ENCODE peak calls at places on chromosomes 11 and 22, in nine cellular contexts. One of them, this sample, is unnamed.
A peak's percentile ranks its signal among the peaks of the same experiment; 100 is the strongest.

GRCh38 chr22:27990451-27990840 is 71.4 kb upstream of the PITPNB start:
- DNase-seq in heart right ventricle: no peak
- DNase-seq in left lung: no peak
- DNase-seq in keratinocyte: no peak
- DNase-seq in tibial nerve: no peak
- DNase-seq in naive thymus-derived CD4-positive, alpha-beta T cell: no peak
- DNase-seq in pancreas: no peak
- DNase-seq in IMR-90: no peak
- DNase-seq in adrenal gland: no peak
- DNase-seq in this sample: peak; percentile 27

GRCh38 chr11:295351-296205 is 3.7 kb downstream of the IFITM5 start:
- DNase-seq in heart right ventricle: peak; percentile 8
- DNase-seq in IMR-90: no peak
- DNase-seq in adrenal gland: no peak
- DNase-seq in tibial nerve: no peak
- DNase-seq in pancreas: peak; percentile 11
- DNase-seq in left lung: peak; percentile 64
- DNase-seq in naive thymus-derived CD4-positive, alpha-beta T cell: no peak
- DNase-seq in keratinocyte: no peak
- DNase-seq in this sample: peak; percentile 43

GRCh38 chr11:57294225-57295131 is 30.3 kb downstream of the TNKS1BP1 start:
- DNase-seq in pancreas: peak; percentile 47
- DNase-seq in IMR-90: peak; percentile 52
- DNase-seq in keratinocyte: no peak
- DNase-seq in tibial nerve: no peak
- DNase-seq in left lung: peak; percentile 52
- DNase-seq in adrenal gland: no peak
- DNase-seq in heart right ventricle: no peak
- DNase-seq in naive thymus-derived CD4-positive, alpha-beta T cell: no peak
- DNase-seq in this sample: no peak

GRCh38 chr11:94926698-94927237 is 46.6 kb downstream of the CWC15 start:
- DNase-seq in naive thymus-derived CD4-positive, alpha-beta T cell: no peak
- DNase-seq in keratinocyte: no peak
- DNase-seq in left lung: no peak
- DNase-seq in tibial nerve: peak; percentile 65
- DNase-seq in heart right ventricle: peak; percentile 84
- DNase-seq in IMR-90: peak; percentile 94
- DNase-seq in adrenal gland: peak; percentile 82
- DNase-seq in pancreas: peak; percentile 37
- DNase-seq in this sample: peak; percentile 73

GRCh38 chr11:21374381-21374780 is 705.0 kb downstream of the NELL1 start:
- DNase-seq in left lung: no peak
- DNase-seq in tibial nerve: no peak
- DNase-seq in IMR-90: no peak
- DNase-seq in pancreas: no peak
- DNase-seq in naive thymus-derived CD4-positive, alpha-beta T cell: no peak
- DNase-seq in adrenal gland: no peak
- DNase-seq in heart right ventricle: no peak
- DNase-seq in keratinocyte: no peak
- DNase-seq in this sample: no peak

GRCh38 chr11:83948205-83948604 is 662.0 kb upstream of the CCDC90B start:
- DNase-seq in naive thymus-derived CD4-positive, alpha-beta T cell: no peak
- DNase-seq in left lung: no peak
- DNase-seq in heart right ventricle: no peak
- DNase-seq in tibial nerve: no peak
- DNase-seq in pancreas: no peak
- DNase-seq in adrenal gland: no peak
- DNase-seq in IMR-90: no peak
- DNase-seq in keratinocyte: no peak
- DNase-seq in this sample: no peak

GRCh38 chr22:48953103-48953720 is 874.5 kb downstream of the BRD1 start:
- DNase-seq in left lung: peak; percentile 41
- DNase-seq in IMR-90: no peak
- DNase-seq in adrenal gland: no peak
- DNase-seq in heart right ventricle: no peak
- DNase-seq in naive thymus-derived CD4-positive, alpha-beta T cell: no peak
- DNase-seq in tibial nerve: no peak
- DNase-seq in pancreas: no peak
- DNase-seq in keratinocyte: no peak
- DNase-seq in this sample: no peak

GRCh38 chr11:76615950-76616349 is 54.6 kb downstream of the LRRC32 start:
- DNase-seq in left lung: no peak
- DNase-seq in adrenal gland: peak; percentile 65
- DNase-seq in naive thymus-derived CD4-positive, alpha-beta T cell: no peak
- DNase-seq in pancreas: no peak
- DNase-seq in IMR-90: peak; percentile 38
- DNase-seq in tibial nerve: no peak
- DNase-seq in keratinocyte: peak; percentile 9
- DNase-seq in heart right ventricle: peak; percentile 82
- DNase-seq in this sample: no peak

GRCh38 chr11:44568706-44569473 is 3.4 kb downstream of the CD82 start:
- DNase-seq in pancreas: peak; percentile 22
- DNase-seq in naive thymus-derived CD4-positive, alpha-beta T cell: peak; percentile 46
- DNase-seq in left lung: peak; percentile 94
- DNase-seq in adrenal gland: peak; percentile 89
- DNase-seq in tibial nerve: peak; percentile 35
- DNase-seq in keratinocyte: no peak
- DNase-seq in heart right ventricle: peak; percentile 54
- DNase-seq in IMR-90: peak; percentile 98
- DNase-seq in this sample: peak; percentile 87

GRCh38 chr22:31179345-31179744 is 19.4 kb downstream of the RNF185 start:
- DNase-seq in IMR-90: peak; percentile 23
- DNase-seq in heart right ventricle: no peak
- DNase-seq in adrenal gland: no peak
- DNase-seq in left lung: no peak
- DNase-seq in pancreas: no peak
- DNase-seq in keratinocyte: no peak
- DNase-seq in naive thymus-derived CD4-positive, alpha-beta T cell: no peak
- DNase-seq in tibial nerve: no peak
- DNase-seq in this sample: no peak

GRCh38 chr11:72657356-72657755 is 16.9 kb downstream of the PDE2A start:
- DNase-seq in heart right ventricle: no peak
- DNase-seq in keratinocyte: no peak
- DNase-seq in IMR-90: no peak
- DNase-seq in pancreas: no peak
- DNase-seq in left lung: no peak
- DNase-seq in naive thymus-derived CD4-positive, alpha-beta T cell: no peak
- DNase-seq in tibial nerve: no peak
- DNase-seq in adrenal gland: no peak
- DNase-seq in this sample: no peak

GRCh38 chr11:1777737-1778136 is 14.0 kb upstream of the CTSD start:
- DNase-seq in keratinocyte: no peak
- DNase-seq in adrenal gland: peak; percentile 17
- DNase-seq in left lung: no peak
- DNase-seq in pancreas: no peak
- DNase-seq in tibial nerve: no peak
- DNase-seq in naive thymus-derived CD4-positive, alpha-beta T cell: no peak
- DNase-seq in heart right ventricle: no peak
- DNase-seq in IMR-90: no peak
- DNase-seq in this sample: no peak

GRCh38 chr22:22342697-22343602 is 98.4 kb downstream of the VPREB1 start:
- DNase-seq in naive thymus-derived CD4-positive, alpha-beta T cell: peak; percentile 42
- DNase-seq in keratinocyte: peak; percentile 66
- DNase-seq in tibial nerve: no peak
- DNase-seq in pancreas: peak; percentile 70
- DNase-seq in adrenal gland: peak; percentile 26
- DNase-seq in left lung: peak; percentile 89
- DNase-seq in IMR-90: no peak
- DNase-seq in heart right ventricle: peak; percentile 31
- DNase-seq in this sample: peak; percentile 68

GRCh38 chr11:87325490-87325872 is 287.7 kb downstream of the TMEM135 start:
- DNase-seq in adrenal gland: no peak
- DNase-seq in pancreas: no peak
- DNase-seq in heart right ventricle: no peak
- DNase-seq in naive thymus-derived CD4-positive, alpha-beta T cell: no peak
- DNase-seq in IMR-90: no peak
- DNase-seq in tibial nerve: no peak
- DNase-seq in keratinocyte: no peak
- DNase-seq in left lung: no peak
- DNase-seq in this sample: no peak

GRCh38 chr22:30150212-30150611 is 69.9 kb downstream of the HORMAD2 start:
- DNase-seq in heart right ventricle: no peak
- DNase-seq in keratinocyte: no peak
- DNase-seq in tibial nerve: no peak
- DNase-seq in pancreas: no peak
- DNase-seq in IMR-90: no peak
- DNase-seq in naive thymus-derived CD4-positive, alpha-beta T cell: no peak
- DNase-seq in left lung: no peak
- DNase-seq in adrenal gland: no peak
- DNase-seq in this sample: no peak

DNA sequence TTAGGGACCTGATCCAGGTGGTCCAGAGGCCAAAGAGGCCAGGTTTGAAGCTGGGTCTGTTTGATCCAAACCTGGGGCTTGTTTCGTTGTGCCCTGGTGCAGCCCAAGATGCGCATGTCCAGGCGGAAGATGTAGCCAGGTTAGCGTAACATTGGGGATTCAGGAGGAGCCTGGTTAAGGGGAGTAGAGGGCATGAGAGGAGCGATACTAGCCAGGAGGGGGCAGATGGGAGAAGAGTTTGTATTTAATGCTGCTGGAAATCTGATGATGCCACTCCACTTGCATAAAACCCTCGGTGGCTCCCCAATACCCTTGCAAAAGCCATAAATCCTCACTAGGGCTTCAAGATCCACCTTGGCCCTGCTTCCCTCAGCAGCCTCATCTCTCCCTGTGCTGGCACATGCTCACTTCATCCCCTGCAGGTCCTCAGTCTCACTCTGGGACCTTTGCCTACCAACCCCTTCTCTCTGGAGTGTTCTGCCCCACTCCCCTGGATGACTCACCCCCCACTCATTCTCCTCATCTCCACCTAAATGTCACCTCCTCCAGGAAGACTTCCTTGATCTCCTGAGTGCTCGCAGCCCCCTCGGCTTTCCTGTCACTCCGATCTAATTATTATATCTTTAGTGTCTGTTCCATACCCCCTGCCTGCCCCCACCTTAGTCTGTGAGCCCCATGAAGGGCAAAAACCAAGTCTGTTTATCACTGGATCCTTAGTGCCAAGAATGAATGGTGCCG is 95.9 kb downstream of the MIAT start:
- DNase-seq in IMR-90: no peak
- DNase-seq in pancreas: no peak
- DNase-seq in keratinocyte: no peak
- DNase-seq in tibial nerve: no peak
- DNase-seq in adrenal gland: no peak
- DNase-seq in left lung: no peak
- DNase-seq in naive thymus-derived CD4-positive, alpha-beta T cell: no peak
- DNase-seq in heart right ventricle: no peak
- DNase-seq in this sample: no peak
- H3K4me3 ChIP-seq in IMR-90: no peak overlapping the region
- H3K4me3 ChIP-seq in pancreas: no peak overlapping the region
- H3K4me3 ChIP-seq in keratinocyte: no peak overlapping the region
- H3K4me3 ChIP-seq in tibial nerve: no peak overlapping the region
- H3K4me3 ChIP-seq in adrenal gland: no peak overlapping the region
- H3K4me3 ChIP-seq in left lung: no peak overlapping the region
- H3K4me3 ChIP-seq in naive thymus-derived CD4-positive, alpha-beta T cell: no peak overlapping the region
- H3K4me3 ChIP-seq in heart right ventricle: no peak overlapping the region
- H3K4me3 ChIP-seq in this sample: no peak overlapping the region

GRCh38 chr11:12689029-12689755 is 15.0 kb downstream of the TEAD1 start:
- DNase-seq in keratinocyte: no peak
- DNase-seq in IMR-90: no peak
- DNase-seq in heart right ventricle: no peak
- DNase-seq in pancreas: no peak
- DNase-seq in adrenal gland: no peak
- DNase-seq in naive thymus-derived CD4-positive, alpha-beta T cell: no peak
- DNase-seq in left lung: no peak
- DNase-seq in tibial nerve: no peak
- DNase-seq in this sample: no peak

GRCh38 chr11:12686246-12687060 is 12.2 kb downstream of the TEAD1 start:
- DNase-seq in heart right ventricle: no peak
- DNase-seq in adrenal gland: no peak
- DNase-seq in keratinocyte: no peak
- DNase-seq in pancreas: no peak
- DNase-seq in left lung: no peak
- DNase-seq in tibial nerve: no peak
- DNase-seq in IMR-90: no peak
- DNase-seq in naive thymus-derived CD4-positive, alpha-beta T cell: no peak
- DNase-seq in this sample: no peak

GRCh38 chr11:12687740-12688139 is 13.5 kb downstream of the TEAD1 start:
- DNase-seq in pancreas: peak; percentile 33
- DNase-seq in heart right ventricle: no peak
- DNase-seq in adrenal gland: no peak
- DNase-seq in left lung: no peak
- DNase-seq in tibial nerve: no peak
- DNase-seq in keratinocyte: no peak
- DNase-seq in naive thymus-derived CD4-positive, alpha-beta T cell: no peak
- DNase-seq in IMR-90: no peak
- DNase-seq in this sample: no peak

GRCh38 chr11:12685229-12685628 is 11.0 kb downstream of the TEAD1 start:
- DNase-seq in pancreas: no peak
- DNase-seq in tibial nerve: no peak
- DNase-seq in IMR-90: no peak
- DNase-seq in adrenal gland: no peak
- DNase-seq in heart right ventricle: no peak
- DNase-seq in left lung: no peak
- DNase-seq in keratinocyte: no peak
- DNase-seq in naive thymus-derived CD4-positive, alpha-beta T cell: no peak
- DNase-seq in this sample: no peak

DNA sequence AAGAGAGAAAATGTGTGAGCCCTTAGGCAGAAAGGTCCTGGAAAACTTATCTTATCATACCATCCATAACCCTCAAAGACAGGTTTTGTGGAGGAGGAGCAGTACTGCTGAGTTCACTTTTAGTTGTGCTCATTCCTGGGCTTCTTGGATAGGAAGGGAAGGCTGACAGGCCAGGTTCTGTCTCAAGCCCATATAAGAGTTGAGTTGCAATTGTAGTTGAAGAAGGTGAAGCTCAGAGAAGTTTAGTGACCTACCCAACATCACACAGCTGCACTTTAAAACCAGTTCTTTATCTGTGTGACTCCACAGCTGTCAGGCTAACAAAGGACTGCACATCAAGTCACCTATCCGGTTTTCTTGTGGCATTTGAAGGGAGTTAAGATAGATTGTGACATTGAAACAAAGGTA is 13.0 kb downstream of the TEAD1 start:
- DNase-seq in tibial nerve: no peak
- DNase-seq in naive thymus-derived CD4-positive, alpha-beta T cell: no peak
- DNase-seq in keratinocyte: no peak
- DNase-seq in heart right ventricle: no peak
- DNase-seq in left lung: no peak
- DNase-seq in IMR-90: no peak
- DNase-seq in adrenal gland: no peak
- DNase-seq in pancreas: no peak
- DNase-seq in this sample: no peak
- H3K4me1 ChIP-seq in tibial nerve: peaks cover 48% of the 10 kb centered on the region
- H3K4me1 ChIP-seq in naive thymus-derived CD4-positive, alpha-beta T cell: no peaks in the 10 kb centered on the region
- H3K4me1 ChIP-seq in keratinocyte: peaks cover 79% of the 10 kb centered on the region
- H3K4me1 ChIP-seq in heart right ventricle: peaks cover 10% of the 10 kb centered on the region
- H3K4me1 ChIP-seq in left lung: peaks cover 6% of the 10 kb centered on the region
- H3K4me1 ChIP-seq in IMR-90: peaks cover 56% of the 10 kb centered on the region
- H3K4me1 ChIP-seq in adrenal gland: peaks cover 67% of the 10 kb centered on the region
- H3K4me1 ChIP-seq in pancreas: peaks cover 7% of the 10 kb centered on the region
- H3K4me1 ChIP-seq in this sample: peaks cover 26% of the 10 kb centered on the region

GRCh38 chr22:50444663-50445062 is 30.2 kb downstream of the SBF1 start:
- DNase-seq in keratinocyte: no peak
- DNase-seq in tibial nerve: no peak
- DNase-seq in heart right ventricle: no peak
- DNase-seq in left lung: no peak
- DNase-seq in adrenal gland: peak; percentile 90
- DNase-seq in IMR-90: peak; percentile 78
- DNase-seq in pancreas: no peak
- DNase-seq in naive thymus-derived CD4-positive, alpha-beta T cell: no peak
- DNase-seq in this sample: peak; percentile 77
- H3K36me3 ChIP-seq in keratinocyte: peaks cover 22% of the 10 kb centered on the region
- H3K36me3 ChIP-seq in tibial nerve: no peaks in the 10 kb centered on the region
- H3K36me3 ChIP-seq in heart right ventricle: peaks cover 6% of the 10 kb centered on the region
- H3K36me3 ChIP-seq in left lung: peaks cover 93% of the 10 kb centered on the region
- H3K36me3 ChIP-seq in adrenal gland: peaks cover 66% of the 10 kb centered on the region
- H3K36me3 ChIP-seq in IMR-90: peaks cover 61% of the 10 kb centered on the region
- H3K36me3 ChIP-seq in pancreas: peaks cover 8% of the 10 kb centered on the region
- H3K36me3 ChIP-seq in naive thymus-derived CD4-positive, alpha-beta T cell: peaks cover 4% of the 10 kb centered on the region
- H3K36me3 ChIP-seq in this sample: peaks cover 73% of the 10 kb centered on the region

GRCh38 chr22:20957691-20958440 is 9.2 kb upstream of the AIFM3 start:
- DNase-seq in adrenal gland: no peak
- DNase-seq in naive thymus-derived CD4-positive, alpha-beta T cell: no peak
- DNase-seq in keratinocyte: no peak
- DNase-seq in IMR-90: no peak
- DNase-seq in heart right ventricle: peak; percentile 45
- DNase-seq in tibial nerve: no peak
- DNase-seq in left lung: peak; percentile 87
- DNase-seq in pancreas: peak; percentile 29
- DNase-seq in this sample: peak; percentile 69
- H3K4me3 ChIP-seq in adrenal gland: peak overlapping the region; percentile 46
- H3K4me3 ChIP-seq in naive thymus-derived CD4-positive, alpha-beta T cell: no peak overlapping the region
- H3K4me3 ChIP-seq in keratinocyte: peak overlapping the region; percentile 59
- H3K4me3 ChIP-seq in IMR-90: peak overlapping the region; percentile 51
- H3K4me3 ChIP-seq in heart right ventricle: peak overlapping the region; percentile 73
- H3K4me3 ChIP-seq in tibial nerve: peak overlapping the region; percentile 72
- H3K4me3 ChIP-seq in left lung: peak overlapping the region; percentile 48
- H3K4me3 ChIP-seq in pancreas: peak overlapping the region; percentile 44
- H3K4me3 ChIP-seq in this sample: peak overlapping the region; percentile 83

This sample was measured in lower lobe of right lung.